ENCODE peak calls at places on chromosomes 13 and 19, in six cellular contexts. M is CD8-positive, alpha-beta T cell; J is testis; E is Peyer's patch; G is GM23248; Y is uterus. H is an unnamed sample. For H3K27me3, the result is how much of the 10 kb centered on the place peaks cover.

GRCh38 chr13:114065926-114066774 is 66.3 kb downstream of the RASA3 start:
- DNase-seq in E (peak), Y (no peak), J (no peak), G (peak), M (no peak), H (no peak)

GRCh38 chr13:58452123-58452623 is 820.6 kb downstream of the PCDH17 start:
- DNase-seq in M (no peak), J (no peak), G (no peak), Y (no peak), E (no peak), H (no peak)

GRCh38 chr13:99382428-99383133 is 75.4 kb upstream of the GPR183 start:
- DNase-seq in Y (no peak), J (no peak), M (no peak), G (peak), E (peak), H (no peak)

GRCh38 chr19:44212250-44212864 is at the start of gene ZNF227:
- DNase-seq in M (peak), G (peak), Y (peak), J (peak), E (peak), H (peak)

GRCh38 chr13:88068975-88069374 is 397.8 kb downstream of the SLITRK5 start:
- DNase-seq in G (no peak), Y (no peak), M (no peak), J (peak), E (no peak), H (peak)

GRCh38 chr13:79724348-79725103 is 243.6 kb downstream of the NDFIP2 start:
- DNase-seq in Y (no peak), J (no peak), G (no peak), M (no peak), E (peak), H (no peak)

GRCh38 chr13:44329909-44330545 is 43.6 kb upstream of the SERP2 start:
- DNase-seq in G (no peak), J (no peak), Y (no peak), E (no peak), M (no peak), H (no peak)

GRCh38 chr13:83024226-83024625 is 858.0 kb downstream of the SLITRK1 start:
- DNase-seq in M (no peak), G (peak), Y (no peak), E (no peak), J (no peak), H (no peak)

GRCh38 chr13:50731400-50731799 is 112.1 kb downstream of the DLEU7 start:
- DNase-seq in Y (no peak), G (peak), M (no peak), E (no peak), J (no peak), H (no peak)

GRCh38 chr13:96091932-96092253 is 2.0 kb downstream of the HS6ST3 start:
- DNase-seq in J (no peak), E (no peak), Y (no peak), G (no peak), M (no peak), H (no peak)
- H3K27me3 ChIP-seq in J (under half), E (under half), Y (under half), G (half or more), M (under half), H (half or more)

DNA sequence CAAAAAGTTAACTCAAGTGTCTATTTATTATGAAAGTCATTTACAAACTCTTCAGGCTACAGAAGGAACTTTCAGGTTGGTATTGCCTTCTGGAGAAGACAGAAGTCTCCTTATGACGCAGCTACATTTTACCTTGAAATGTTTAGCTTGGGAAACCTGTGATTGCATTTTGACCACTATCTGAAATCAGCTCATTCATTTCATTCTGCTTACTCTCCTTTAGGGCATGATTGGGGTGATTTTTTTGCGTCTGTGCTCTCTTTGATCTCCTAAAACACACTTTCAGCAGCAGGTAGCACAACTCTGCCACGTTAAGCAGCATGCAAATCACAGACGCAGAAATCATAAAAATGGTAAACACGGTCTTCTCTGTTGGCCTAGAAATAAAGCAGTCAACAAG is 9.6 kb downstream of the GJB6 start:
- DNase-seq in E (no peak), M (no peak), Y (no peak), J (no peak), G (no peak), H (no peak)
- H3K27me3 ChIP-seq in E (under half), M (under half), Y (under half), J (under half), G (half or more), H (under half)

DNA sequence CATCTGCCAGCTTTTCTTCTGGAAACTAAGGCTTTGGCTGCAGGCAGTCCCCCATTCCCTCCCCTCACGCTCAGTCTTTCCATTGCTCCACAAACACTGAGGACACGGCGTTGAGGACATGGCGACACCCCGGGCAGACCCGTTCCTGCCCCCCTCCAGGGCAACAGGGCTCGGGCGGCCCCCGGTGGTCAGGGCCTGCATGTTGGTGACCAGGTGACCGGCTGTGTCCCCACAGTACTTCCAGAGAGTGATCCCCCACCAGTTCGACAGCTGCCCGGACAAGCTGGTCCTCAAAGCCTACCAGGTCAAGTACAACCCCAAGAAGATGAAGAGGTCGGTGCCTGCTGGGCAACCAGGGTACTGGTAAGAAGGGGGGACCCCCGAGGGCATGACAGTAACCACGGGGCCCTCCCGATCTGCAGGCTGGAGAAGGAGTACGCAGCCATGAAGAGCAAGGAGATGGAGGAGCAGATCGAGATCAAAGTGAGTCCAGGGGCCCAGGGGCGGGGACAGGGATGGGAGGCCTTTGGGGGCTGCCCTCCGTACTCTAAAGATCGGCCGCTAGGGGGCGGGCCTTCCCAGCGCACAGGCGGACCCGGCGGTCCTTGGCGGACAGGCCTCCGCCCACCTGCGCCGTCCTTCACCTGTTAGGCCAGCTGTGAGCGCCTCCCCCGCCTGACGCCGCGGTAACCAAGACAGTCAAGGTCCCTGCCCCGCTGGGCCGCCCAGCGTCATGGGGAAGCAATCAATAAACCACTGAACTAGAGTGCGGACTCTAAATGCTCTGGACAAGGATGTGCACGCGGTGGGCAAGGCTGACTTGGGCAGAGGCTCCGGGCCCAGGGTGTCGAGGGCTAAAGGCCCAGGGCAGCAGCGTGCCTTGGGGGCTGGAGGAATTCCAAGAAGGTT is 21.1 kb downstream of the PRR36 start:
- DNase-seq in J (peak), G (peak), E (peak), Y (peak), M (peak), H (peak)
- H3K27me3 ChIP-seq in J (under half), G (under half), E (under half), Y (under half), M (under half), H (under half)

GRCh38 chr13:25864936-25865335 is 186.9 kb downstream of the SHISA2 start:
- DNase-seq in M (no peak), G (no peak), E (no peak), J (no peak), Y (no peak), H (no peak)
- H3K27me3 ChIP-seq in M (under half), G (under half), E (under half), J (under half), Y (under half), H (under half)

GRCh38 chr19:38395381-38396127 is 7.1 kb downstream of the SPRED3 start:
- DNase-seq in E (no peak), M (no peak), Y (no peak), J (no peak), G (no peak), H (no peak)

GRCh38 chr19:38389957-38390924 is 1.7 kb downstream of the SPRED3 start:
- DNase-seq in E (no peak), Y (no peak), G (no peak), M (no peak), J (no peak), H (peak)

GRCh38 chr19:38392707-38393308 is 4.3 kb downstream of the SPRED3 start:
- DNase-seq in M (no peak), E (peak), G (peak), Y (no peak), J (no peak), H (no peak)

GRCh38 chr19:38391911-38392464 is 3.5 kb downstream of the SPRED3 start:
- DNase-seq in Y (no peak), E (no peak), G (no peak), M (no peak), J (no peak), H (peak)

DNA sequence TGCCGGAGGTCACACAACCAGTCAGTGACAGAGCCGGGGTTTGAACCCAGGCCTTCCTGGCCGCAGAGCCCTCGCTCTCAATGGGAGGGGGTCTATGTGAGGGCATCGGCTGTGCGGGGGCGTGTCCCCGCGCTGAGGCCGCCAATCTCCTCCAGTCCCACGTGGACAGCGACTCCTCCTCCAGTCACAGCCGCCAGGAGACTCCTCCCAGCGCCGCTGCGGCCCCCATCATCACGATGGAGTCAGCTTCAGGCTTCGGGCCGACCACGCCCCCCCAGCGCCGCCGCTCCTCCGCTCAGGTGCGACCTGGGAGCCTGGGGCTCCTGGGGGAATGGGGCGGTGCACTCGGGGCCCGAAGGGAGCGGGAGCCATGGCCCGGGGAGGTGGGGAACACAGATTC is 6.0 kb downstream of the SPRED3 start:
- DNase-seq in Y (no peak), E (peak), M (no peak), G (peak), J (no peak), H (peak)
- H3K27me3 ChIP-seq in Y (under half), E (under half), M (under half), G (under half), J (under half), H (under half)

GRCh38 chr19:50777830-50778303 is 7.6 kb downstream of the GPR32 start:
- DNase-seq in Y (no peak), M (no peak), G (peak), E (no peak), J (no peak), H (peak)
- H3K27me3 ChIP-seq in Y (under half), M (under half), G (half or more), E (under half), J (under half), H (under half)

DNA sequence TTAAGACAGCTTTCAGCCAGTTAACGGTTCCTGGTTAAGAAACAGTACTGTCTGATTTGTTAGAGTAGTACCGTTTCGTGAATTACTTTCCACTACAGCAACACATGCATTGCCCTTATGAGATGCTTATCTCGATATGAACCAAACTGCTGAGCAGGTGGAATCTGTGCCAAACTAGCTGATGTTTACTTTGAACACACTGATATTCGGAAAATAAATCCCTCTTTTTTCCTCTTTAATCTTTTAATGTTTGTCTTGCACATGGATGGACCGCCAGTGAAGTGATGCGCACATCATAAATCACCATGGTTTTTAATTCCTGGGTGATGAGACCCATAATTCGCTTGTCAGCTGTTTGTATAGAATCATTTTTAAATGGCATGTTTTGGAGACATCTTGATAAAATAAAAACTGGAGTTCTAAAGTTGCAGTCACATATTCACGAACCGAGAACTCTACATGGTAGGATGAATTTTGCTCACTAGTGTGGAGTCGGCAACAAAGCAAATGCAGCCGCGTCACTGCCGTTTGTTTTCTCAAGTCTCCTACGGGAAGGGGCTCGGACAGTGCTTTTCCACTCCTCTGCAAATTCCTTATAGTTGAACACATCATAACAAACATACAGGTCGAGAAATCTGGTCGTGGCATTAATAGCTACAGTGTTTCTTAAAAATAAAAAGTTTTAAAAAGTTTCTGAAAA is 1.1 kb downstream of the GJA3 start:
- DNase-seq in E (no peak), J (no peak), M (no peak), G (peak), Y (no peak), H (no peak)
- H3K27me3 ChIP-seq in E (under half), J (under half), M (under half), G (under half), Y (half or more), H (half or more)

GRCh38 chr19:16756649-16757048 is 37.0 kb downstream of the NWD1 start:
- DNase-seq in G (no peak), M (no peak), E (no peak), J (no peak), Y (no peak), H (no peak)
- H3K27me3 ChIP-seq in G (under half), M (under half), E (under half), J (under half), Y (under half), H (under half)